ENCODE peak calls at places on chromosomes 7 and 10, in ten cellular contexts. One of them, this sample, is unnamed.
A peak's percentile ranks its signal among the peaks of the same experiment; 100 is the strongest.

GRCh38 chr10:124736491-124737136 is 7.6 kb downstream of the FAM53B start:
- DNase-seq in endothelial cell: no peak
- DNase-seq in thoracic aorta: no peak
- DNase-seq in EH: peak; percentile 28
- DNase-seq in IMR-90: peak; percentile 82
- DNase-seq in putamen: peak; percentile 89
- DNase-seq in epithelial cell of esophagus: peak; percentile 62
- DNase-seq in aorta: peak; percentile 88
- DNase-seq in posterior vena cava: no peak
- DNase-seq in NCI-H526: no peak
- DNase-seq in this sample: no peak

GRCh38 chr7:47525066-47525623 is 56.8 kb downstream of the TNS3 start:
- DNase-seq in endothelial cell: no peak
- DNase-seq in thoracic aorta: no peak
- DNase-seq in EH: no peak
- DNase-seq in IMR-90: no peak
- DNase-seq in putamen: no peak
- DNase-seq in epithelial cell of esophagus: no peak
- DNase-seq in aorta: no peak
- DNase-seq in posterior vena cava: peak; percentile 57
- DNase-seq in NCI-H526: no peak
- DNase-seq in this sample: no peak

GRCh38 chr10:42783181-42783549 is 570 bp downstream of the BMS1 start:
- DNase-seq in endothelial cell: no peak
- DNase-seq in thoracic aorta: no peak
- DNase-seq in EH: peak; percentile 72
- DNase-seq in IMR-90: peak; percentile 74
- DNase-seq in putamen: peak; percentile 18
- DNase-seq in epithelial cell of esophagus: peak; percentile 67
- DNase-seq in aorta: no peak
- DNase-seq in posterior vena cava: no peak
- DNase-seq in NCI-H526: no peak
- DNase-seq in this sample: no peak

GRCh38 chr10:124709862-124710261 is 34.3 kb downstream of the FAM53B start:
- DNase-seq in endothelial cell: no peak
- DNase-seq in thoracic aorta: no peak
- DNase-seq in EH: no peak
- DNase-seq in IMR-90: no peak
- DNase-seq in putamen: no peak
- DNase-seq in epithelial cell of esophagus: peak; percentile 60
- DNase-seq in aorta: peak; percentile 66
- DNase-seq in posterior vena cava: no peak
- DNase-seq in NCI-H526: no peak
- DNase-seq in this sample: no peak

GRCh38 chr10:21069929-21070363 is 172.8 kb upstream of the NEBL start:
- DNase-seq in endothelial cell: no peak
- DNase-seq in thoracic aorta: no peak
- DNase-seq in EH: no peak
- DNase-seq in IMR-90: no peak
- DNase-seq in putamen: no peak
- DNase-seq in epithelial cell of esophagus: no peak
- DNase-seq in aorta: no peak
- DNase-seq in posterior vena cava: no peak
- DNase-seq in NCI-H526: peak; percentile 18
- DNase-seq in this sample: no peak

GRCh38 chr10:89369142-89370105 is 8.4 kb upstream of the IFIT1B start:
- DNase-seq in endothelial cell: no peak
- DNase-seq in thoracic aorta: no peak
- DNase-seq in EH: peak; percentile 67
- DNase-seq in IMR-90: peak; percentile 60
- DNase-seq in putamen: no peak
- DNase-seq in epithelial cell of esophagus: peak; percentile 41
- DNase-seq in aorta: no peak
- DNase-seq in posterior vena cava: no peak
- DNase-seq in NCI-H526: no peak
- DNase-seq in this sample: no peak

GRCh38 chr10:21607907-21608306 is 73.9 kb downstream of the MLLT10 start:
- DNase-seq in endothelial cell: no peak
- DNase-seq in thoracic aorta: no peak
- DNase-seq in EH: no peak
- DNase-seq in IMR-90: no peak
- DNase-seq in putamen: no peak
- DNase-seq in epithelial cell of esophagus: no peak
- DNase-seq in aorta: no peak
- DNase-seq in posterior vena cava: no peak
- DNase-seq in NCI-H526: no peak
- DNase-seq in this sample: no peak

GRCh38 chr7:37684927-37685326 is 1.4 kb downstream of the GPR141 start:
- DNase-seq in endothelial cell: no peak
- DNase-seq in thoracic aorta: no peak
- DNase-seq in EH: no peak
- DNase-seq in IMR-90: no peak
- DNase-seq in putamen: no peak
- DNase-seq in epithelial cell of esophagus: no peak
- DNase-seq in aorta: no peak
- DNase-seq in posterior vena cava: no peak
- DNase-seq in NCI-H526: no peak
- DNase-seq in this sample: no peak

GRCh38 chr7:99106869-99107268 is 37.0 kb downstream of the SMURF1 start:
- DNase-seq in endothelial cell: no peak
- DNase-seq in thoracic aorta: no peak
- DNase-seq in EH: no peak
- DNase-seq in IMR-90: peak; percentile 41
- DNase-seq in putamen: no peak
- DNase-seq in epithelial cell of esophagus: peak; percentile 75
- DNase-seq in aorta: no peak
- DNase-seq in posterior vena cava: no peak
- DNase-seq in NCI-H526: no peak
- DNase-seq in this sample: no peak

GRCh38 chr7:130491841-130492518 is at the start of gene MEST:
- DNase-seq in endothelial cell: peak; percentile 14
- DNase-seq in thoracic aorta: no peak
- DNase-seq in EH: peak; percentile 13
- DNase-seq in IMR-90: peak; percentile 47
- DNase-seq in putamen: peak; percentile 18
- DNase-seq in epithelial cell of esophagus: peak; percentile 34
- DNase-seq in aorta: no peak
- DNase-seq in posterior vena cava: no peak
- DNase-seq in NCI-H526: no peak
- DNase-seq in this sample: no peak

GRCh38 chr7:17781491-17782215 is 158.6 kb downstream of the SNX13 start:
- DNase-seq in endothelial cell: no peak
- DNase-seq in thoracic aorta: no peak
- DNase-seq in EH: peak; percentile 33
- DNase-seq in IMR-90: peak; percentile 90
- DNase-seq in putamen: no peak
- DNase-seq in epithelial cell of esophagus: no peak
- DNase-seq in aorta: no peak
- DNase-seq in posterior vena cava: no peak
- DNase-seq in NCI-H526: no peak
- DNase-seq in this sample: peak; percentile 75

GRCh38 chr7:96910484-96910883 is 94.9 kb upstream of the DLX6 start:
- DNase-seq in endothelial cell: no peak
- DNase-seq in thoracic aorta: no peak
- DNase-seq in EH: no peak
- DNase-seq in IMR-90: no peak
- DNase-seq in putamen: no peak
- DNase-seq in epithelial cell of esophagus: peak; percentile 77
- DNase-seq in aorta: no peak
- DNase-seq in posterior vena cava: no peak
- DNase-seq in NCI-H526: no peak
- DNase-seq in this sample: no peak

GRCh38 chr10:122019414-122019975 is 30.5 kb downstream of the TACC2 start:
- DNase-seq in endothelial cell: no peak
- DNase-seq in thoracic aorta: no peak
- DNase-seq in EH: no peak
- DNase-seq in IMR-90: no peak
- DNase-seq in putamen: no peak
- DNase-seq in epithelial cell of esophagus: peak; percentile 95
- DNase-seq in aorta: no peak
- DNase-seq in posterior vena cava: no peak
- DNase-seq in NCI-H526: peak; percentile 15
- DNase-seq in this sample: no peak

GRCh38 chr10:49282879-49283321 is 16.1 kb upstream of the C10orf71 start:
- DNase-seq in endothelial cell: no peak
- DNase-seq in thoracic aorta: no peak
- DNase-seq in EH: no peak
- DNase-seq in IMR-90: no peak
- DNase-seq in putamen: no peak
- DNase-seq in epithelial cell of esophagus: no peak
- DNase-seq in aorta: no peak
- DNase-seq in posterior vena cava: no peak
- DNase-seq in NCI-H526: no peak
- DNase-seq in this sample: no peak

GRCh38 chr10:30542001-30542861 is 87.3 kb downstream of the LYZL2 start:
- DNase-seq in endothelial cell: no peak
- DNase-seq in thoracic aorta: no peak
- DNase-seq in EH: no peak
- DNase-seq in IMR-90: no peak
- DNase-seq in putamen: no peak
- DNase-seq in epithelial cell of esophagus: no peak
- DNase-seq in aorta: no peak
- DNase-seq in posterior vena cava: no peak
- DNase-seq in NCI-H526: no peak
- DNase-seq in this sample: no peak

GRCh38 chr10:16626697-16627096 is 105.0 kb upstream of the C1QL3 start:
- DNase-seq in endothelial cell: no peak
- DNase-seq in thoracic aorta: no peak
- DNase-seq in EH: no peak
- DNase-seq in IMR-90: no peak
- DNase-seq in putamen: no peak
- DNase-seq in epithelial cell of esophagus: no peak
- DNase-seq in aorta: no peak
- DNase-seq in posterior vena cava: no peak
- DNase-seq in NCI-H526: no peak
- DNase-seq in this sample: no peak

GRCh38 chr7:106744507-106745180 is 83.7 kb upstream of the CCDC71L start:
- DNase-seq in endothelial cell: no peak
- DNase-seq in thoracic aorta: no peak
- DNase-seq in EH: peak; percentile 30
- DNase-seq in IMR-90: no peak
- DNase-seq in putamen: no peak
- DNase-seq in epithelial cell of esophagus: no peak
- DNase-seq in aorta: no peak
- DNase-seq in posterior vena cava: no peak
- DNase-seq in NCI-H526: no peak
- DNase-seq in this sample: no peak

GRCh38 chr7:121058975-121059374 is 70.5 kb downstream of the CPED1 start:
- DNase-seq in endothelial cell: no peak
- DNase-seq in thoracic aorta: no peak
- DNase-seq in EH: no peak
- DNase-seq in IMR-90: no peak
- DNase-seq in putamen: no peak
- DNase-seq in epithelial cell of esophagus: no peak
- DNase-seq in aorta: no peak
- DNase-seq in posterior vena cava: no peak
- DNase-seq in NCI-H526: no peak
- DNase-seq in this sample: no peak

GRCh38 chr7:5827755-5828154 is 46.3 kb upstream of the RNF216 start:
- DNase-seq in endothelial cell: peak; percentile 43
- DNase-seq in thoracic aorta: no peak
- DNase-seq in EH: peak; percentile 7
- DNase-seq in IMR-90: no peak
- DNase-seq in putamen: no peak
- DNase-seq in epithelial cell of esophagus: peak; percentile 31
- DNase-seq in aorta: peak; percentile 29
- DNase-seq in posterior vena cava: no peak
- DNase-seq in NCI-H526: no peak
- DNase-seq in this sample: no peak

GRCh38 chr7:875051-875450 is 1.3 kb upstream of the GET4 start:
- DNase-seq in endothelial cell: no peak
- DNase-seq in thoracic aorta: no peak
- DNase-seq in EH: no peak
- DNase-seq in IMR-90: no peak
- DNase-seq in putamen: no peak
- DNase-seq in epithelial cell of esophagus: no peak
- DNase-seq in aorta: no peak
- DNase-seq in posterior vena cava: no peak
- DNase-seq in NCI-H526: no peak
- DNase-seq in this sample: no peak

GRCh38 chr10:126705951-126706565 is 35.6 kb upstream of the C10orf90 start:
- DNase-seq in endothelial cell: no peak
- DNase-seq in thoracic aorta: no peak
- DNase-seq in EH: no peak
- DNase-seq in IMR-90: no peak
- DNase-seq in putamen: no peak
- DNase-seq in epithelial cell of esophagus: no peak
- DNase-seq in aorta: no peak
- DNase-seq in posterior vena cava: no peak
- DNase-seq in NCI-H526: no peak
- DNase-seq in this sample: no peak

GRCh38 chr10:43304687-43305333 is 37.9 kb upstream of the RASGEF1A start:
- DNase-seq in endothelial cell: peak; percentile 56
- DNase-seq in thoracic aorta: peak; percentile 19
- DNase-seq in EH: peak; percentile 45
- DNase-seq in IMR-90: peak; percentile 8
- DNase-seq in putamen: peak; percentile 24
- DNase-seq in epithelial cell of esophagus: peak; percentile 36
- DNase-seq in aorta: peak; percentile 87
- DNase-seq in posterior vena cava: peak; percentile 94
- DNase-seq in NCI-H526: no peak
- DNase-seq in this sample: no peak

GRCh38 chr10:127736915-127737562 is at the start of gene FOXI2:
- DNase-seq in endothelial cell: peak; percentile 28
- DNase-seq in thoracic aorta: no peak
- DNase-seq in EH: no peak
- DNase-seq in IMR-90: no peak
- DNase-seq in putamen: no peak
- DNase-seq in epithelial cell of esophagus: no peak
- DNase-seq in aorta: no peak
- DNase-seq in posterior vena cava: no peak
- DNase-seq in NCI-H526: no peak
- DNase-seq in this sample: no peak

GRCh38 chr10:45514283-45515270 is 140.6 kb downstream of the ALOX5 start:
- DNase-seq in endothelial cell: peak; percentile 47
- DNase-seq in thoracic aorta: no peak
- DNase-seq in EH: peak; percentile 25
- DNase-seq in IMR-90: peak; percentile 43
- DNase-seq in putamen: peak; percentile 66
- DNase-seq in epithelial cell of esophagus: peak; percentile 92
- DNase-seq in aorta: no peak
- DNase-seq in posterior vena cava: peak; percentile 51
- DNase-seq in NCI-H526: peak; percentile 12
- DNase-seq in this sample: no peak

GRCh38 chr10:130961506-130962239 is 349.8 kb downstream of the TCERG1L start:
- DNase-seq in endothelial cell: no peak
- DNase-seq in thoracic aorta: no peak
- DNase-seq in EH: no peak
- DNase-seq in IMR-90: no peak
- DNase-seq in putamen: no peak
- DNase-seq in epithelial cell of esophagus: no peak
- DNase-seq in aorta: no peak
- DNase-seq in posterior vena cava: no peak
- DNase-seq in NCI-H526: no peak
- DNase-seq in this sample: no peak

GRCh38 chr10:77553311-77553710 is 84.3 kb downstream of the KCNMA1 start:
- DNase-seq in endothelial cell: no peak
- DNase-seq in thoracic aorta: no peak
- DNase-seq in EH: no peak
- DNase-seq in IMR-90: no peak
- DNase-seq in putamen: no peak
- DNase-seq in epithelial cell of esophagus: no peak
- DNase-seq in aorta: no peak
- DNase-seq in posterior vena cava: no peak
- DNase-seq in NCI-H526: no peak
- DNase-seq in this sample: no peak

This sample was measured in HS-27A.